ENCODE peak calls at places on chromosomes 13 and 19, in five cellular contexts. One of them, this sample, is unnamed.

GRCh38 chr13:43041368-43041921 is 18.1 kb downstream of the DNAJC15 start:
- DNase-seq in dorsolateral prefrontal cortex: no peak
- DNase-seq in GM18507: no peak
- DNase-seq in HTR-8/SVneo: no peak
- DNase-seq in heart left ventricle: no peak
- DNase-seq in this sample: no peak

GRCh38 chr13:98563071-98563470 is 13.8 kb downstream of the STK24 start:
- DNase-seq in dorsolateral prefrontal cortex: no peak
- DNase-seq in GM18507: no peak
- DNase-seq in HTR-8/SVneo: no peak
- DNase-seq in heart left ventricle: no peak
- DNase-seq in this sample: no peak

GRCh38 chr13:24068472-24068871 is 92.0 kb upstream of the SPATA13 start:
- DNase-seq in dorsolateral prefrontal cortex: no peak
- DNase-seq in GM18507: no peak
- DNase-seq in HTR-8/SVneo: no peak
- DNase-seq in heart left ventricle: no peak
- DNase-seq in this sample: no peak

GRCh38 chr19:51107406-51108065 is 673 bp downstream of the CTU1 start:
- DNase-seq in dorsolateral prefrontal cortex: no peak
- DNase-seq in GM18507: no peak
- DNase-seq in HTR-8/SVneo: no peak
- DNase-seq in heart left ventricle: no peak
- DNase-seq in this sample: no peak

GRCh38 chr19:3638208-3639193 is 11.9 kb upstream of the CACTIN start:
- DNase-seq in dorsolateral prefrontal cortex: no peak
- DNase-seq in GM18507: no peak
- DNase-seq in HTR-8/SVneo: no peak
- DNase-seq in heart left ventricle: no peak
- DNase-seq in this sample: no peak

GRCh38 chr19:16115309-16116039 is 3.8 kb downstream of the RAB8A start:
- DNase-seq in dorsolateral prefrontal cortex: no peak
- DNase-seq in GM18507: no peak
- DNase-seq in HTR-8/SVneo: no peak
- DNase-seq in heart left ventricle: no peak
- DNase-seq in this sample: no peak

GRCh38 chr13:56975647-56976046 is 165.1 kb upstream of the PRR20A start:
- DNase-seq in dorsolateral prefrontal cortex: no peak
- DNase-seq in GM18507: no peak
- DNase-seq in HTR-8/SVneo: no peak
- DNase-seq in heart left ventricle: no peak
- DNase-seq in this sample: no peak

GRCh38 chr13:50990540-50991506 is 81.2 kb downstream of the RNASEH2B start:
- DNase-seq in dorsolateral prefrontal cortex: peak
- DNase-seq in GM18507: no peak
- DNase-seq in HTR-8/SVneo: no peak
- DNase-seq in heart left ventricle: peak
- DNase-seq in this sample: no peak

GRCh38 chr19:4061178-4061682 is 5.5 kb downstream of the ZBTB7A start:
- DNase-seq in dorsolateral prefrontal cortex: no peak
- DNase-seq in GM18507: no peak
- DNase-seq in HTR-8/SVneo: no peak
- DNase-seq in heart left ventricle: peak
- DNase-seq in this sample: peak

GRCh38 chr19:45443462-45444317 is 20.0 kb upstream of the ERCC1 start:
- DNase-seq in dorsolateral prefrontal cortex: peak
- DNase-seq in GM18507: no peak
- DNase-seq in HTR-8/SVneo: peak
- DNase-seq in heart left ventricle: peak
- DNase-seq in this sample: peak

GRCh38 chr13:106755542-106755941 is 187.6 kb upstream of the ARGLU1 start:
- DNase-seq in dorsolateral prefrontal cortex: no peak
- DNase-seq in GM18507: no peak
- DNase-seq in HTR-8/SVneo: no peak
- DNase-seq in heart left ventricle: no peak
- DNase-seq in this sample: no peak

GRCh38 chr19:30719189-30719990 is 347.2 kb downstream of the ZNF536 start:
- DNase-seq in dorsolateral prefrontal cortex: no peak
- DNase-seq in GM18507: no peak
- DNase-seq in HTR-8/SVneo: no peak
- DNase-seq in heart left ventricle: peak
- DNase-seq in this sample: no peak

GRCh38 chr13:19967619-19968018 is 9.1 kb downstream of the ZMYM2 start:
- DNase-seq in dorsolateral prefrontal cortex: no peak
- DNase-seq in GM18507: no peak
- DNase-seq in HTR-8/SVneo: no peak
- DNase-seq in heart left ventricle: no peak
- DNase-seq in this sample: no peak

GRCh38 chr19:5134683-5135082 is 165.8 kb downstream of the KDM4B start:
- DNase-seq in dorsolateral prefrontal cortex: no peak
- DNase-seq in GM18507: no peak
- DNase-seq in HTR-8/SVneo: no peak
- DNase-seq in heart left ventricle: no peak
- DNase-seq in this sample: no peak

GRCh38 chr19:38264486-38265212 is at the start of gene SPINT2:
- DNase-seq in dorsolateral prefrontal cortex: peak
- DNase-seq in GM18507: no peak
- DNase-seq in HTR-8/SVneo: no peak
- DNase-seq in heart left ventricle: no peak
- DNase-seq in this sample: peak

GRCh38 chr13:40536443-40537113 is 129.9 kb downstream of the FOXO1 start:
- DNase-seq in dorsolateral prefrontal cortex: no peak
- DNase-seq in GM18507: no peak
- DNase-seq in HTR-8/SVneo: no peak
- DNase-seq in heart left ventricle: no peak
- DNase-seq in this sample: no peak

GRCh38 chr13:61192826-61193225 is 222.8 kb downstream of the PCDH20 start:
- DNase-seq in dorsolateral prefrontal cortex: no peak
- DNase-seq in GM18507: no peak
- DNase-seq in HTR-8/SVneo: no peak
- DNase-seq in heart left ventricle: no peak
- DNase-seq in this sample: no peak

GRCh38 chr19:32594021-32594420 is 13.0 kb downstream of the PDCD5 start:
- DNase-seq in dorsolateral prefrontal cortex: no peak
- DNase-seq in GM18507: no peak
- DNase-seq in HTR-8/SVneo: no peak
- DNase-seq in heart left ventricle: no peak
- DNase-seq in this sample: no peak

GRCh38 chr19:1483067-1483978 is 4.3 kb upstream of the C19orf25 start:
- DNase-seq in dorsolateral prefrontal cortex: no peak
- DNase-seq in GM18507: no peak
- DNase-seq in HTR-8/SVneo: no peak
- DNase-seq in heart left ventricle: no peak
- DNase-seq in this sample: no peak

GRCh38 chr19:42115705-42116104 is 16.5 kb downstream of the POU2F2 start:
- DNase-seq in dorsolateral prefrontal cortex: no peak
- DNase-seq in GM18507: no peak
- DNase-seq in HTR-8/SVneo: no peak
- DNase-seq in heart left ventricle: no peak
- DNase-seq in this sample: no peak

GRCh38 chr19:41920878-41921277 is 7.4 kb downstream of the ERFL start:
- DNase-seq in dorsolateral prefrontal cortex: no peak
- DNase-seq in GM18507: no peak
- DNase-seq in HTR-8/SVneo: no peak
- DNase-seq in heart left ventricle: no peak
- DNase-seq in this sample: no peak

GRCh38 chr13:32408999-32409313 is 19.0 kb downstream of the N4BP2L1 start:
- DNase-seq in dorsolateral prefrontal cortex: no peak
- DNase-seq in GM18507: no peak
- DNase-seq in HTR-8/SVneo: no peak
- DNase-seq in heart left ventricle: no peak
- DNase-seq in this sample: no peak

GRCh38 chr13:20461481-20461859 is 64.2 kb downstream of the CRYL1 start:
- DNase-seq in dorsolateral prefrontal cortex: no peak
- DNase-seq in GM18507: no peak
- DNase-seq in HTR-8/SVneo: no peak
- DNase-seq in heart left ventricle: peak
- DNase-seq in this sample: no peak

GRCh38 chr13:50081106-50081898 is 66.1 kb downstream of the KCNRG start:
- DNase-seq in dorsolateral prefrontal cortex: peak
- DNase-seq in GM18507: no peak
- DNase-seq in HTR-8/SVneo: no peak
- DNase-seq in heart left ventricle: peak
- DNase-seq in this sample: peak

GRCh38 chr13:93736111-93736510 is 509.5 kb downstream of the GPC6 start:
- DNase-seq in dorsolateral prefrontal cortex: no peak
- DNase-seq in GM18507: no peak
- DNase-seq in HTR-8/SVneo: no peak
- DNase-seq in heart left ventricle: no peak
- DNase-seq in this sample: no peak

GRCh38 chr19:42412223-42412622 is 15.0 kb downstream of the LIPE start:
- DNase-seq in dorsolateral prefrontal cortex: peak
- DNase-seq in GM18507: no peak
- DNase-seq in HTR-8/SVneo: peak
- DNase-seq in heart left ventricle: no peak
- DNase-seq in this sample: no peak

GRCh38 chr19:51531349-51532315 is at the start of gene SIGLEC6:
- DNase-seq in dorsolateral prefrontal cortex: no peak
- DNase-seq in GM18507: peak
- DNase-seq in HTR-8/SVneo: no peak
- DNase-seq in heart left ventricle: peak
- DNase-seq in this sample: peak

GRCh38 chr19:55959996-55960675 is 12.5 kb downstream of the NLRP8 start:
- DNase-seq in dorsolateral prefrontal cortex: no peak
- DNase-seq in GM18507: no peak
- DNase-seq in HTR-8/SVneo: no peak
- DNase-seq in heart left ventricle: no peak
- DNase-seq in this sample: no peak

GRCh38 chr19:17567940-17568339 is 12.5 kb downstream of the COLGALT1 start:
- DNase-seq in dorsolateral prefrontal cortex: no peak
- DNase-seq in GM18507: no peak
- DNase-seq in HTR-8/SVneo: no peak
- DNase-seq in heart left ventricle: no peak
- DNase-seq in this sample: no peak